ENCODE peak calls at places on chromosomes 2 and 18, in eight cellular contexts. A is nephron progenitor cell, I is astrocyte, U is cardiac fibroblast, B is hepatocyte, S is upper lobe of right lung, G is OCI-LY7, Q is keratinocyte. T is an unnamed sample.
A peak's percentile ranks its signal among the peaks of the same experiment; 100 is the strongest.

GRCh38 chr2:19577668-19578067 is 219.2 kb upstream of the OSR1 start:
- DNase-seq in A (no peak), U (peak; percentile 53), S (no peak), G (no peak), B (no peak), Q (peak; percentile 5), I (peak; percentile 58), T (no peak)

GRCh38 chr2:209426432-209426831 is 2.6 kb downstream of the MAP2 start:
- DNase-seq in S (no peak), B (no peak), I (peak; percentile 51), Q (no peak), A (no peak), G (no peak), U (peak; percentile 47), T (no peak)

GRCh38 chr2:59425292-59425691 is 1128.2 kb downstream of the BCL11A start:
- DNase-seq in I (no peak), B (no peak), G (no peak), U (no peak), S (no peak), Q (no peak), A (no peak), T (no peak)

GRCh38 chr2:49812730-49813129 is 658.4 kb upstream of the FSHR start:
- DNase-seq in S (no peak), G (no peak), Q (no peak), I (no peak), B (no peak), A (no peak), U (no peak), T (no peak)

GRCh38 chr2:221444106-221444505 is 128.0 kb downstream of the EPHA4 start:
- DNase-seq in Q (no peak), U (peak; percentile 49), G (no peak), I (peak; percentile 89), A (no peak), S (no peak), B (no peak), T (no peak)

GRCh38 chr2:149166958-149167810 is 128.7 kb downstream of the LYPD6B start:
- DNase-seq in B (peak; percentile 24), U (no peak), I (no peak), G (peak; percentile 38), Q (peak; percentile 59), S (no peak), A (no peak), T (no peak)

GRCh38 chr2:59029058-59029457 is 787.9 kb upstream of the FANCL start:
- DNase-seq in Q (no peak), B (no peak), S (no peak), U (no peak), I (no peak), G (no peak), A (no peak), T (no peak)

GRCh38 chr2:173978447-173978846 is 13.3 kb upstream of the SP3 start:
- DNase-seq in B (no peak), Q (no peak), A (no peak), S (no peak), G (no peak), I (no peak), U (peak; percentile 41), T (no peak)

GRCh38 chr18:8847066-8847755 is 141.9 kb downstream of the MTCL1 start:
- DNase-seq in A (no peak), S (no peak), I (peak; percentile 72), U (peak; percentile 13), G (no peak), Q (no peak), B (no peak), T (no peak)

GRCh38 chr2:120899799-120900198 is 164.1 kb downstream of the GLI2 start:
- DNase-seq in Q (no peak), A (no peak), G (no peak), U (no peak), S (no peak), B (no peak), I (no peak), T (no peak)
- TF ChIP-seq CTCF in Q (no peak), A (no peak), G (no peak), U (no peak), S (no peak), B (peak; percentile 13), I (no peak), T (no peak)

DNA sequence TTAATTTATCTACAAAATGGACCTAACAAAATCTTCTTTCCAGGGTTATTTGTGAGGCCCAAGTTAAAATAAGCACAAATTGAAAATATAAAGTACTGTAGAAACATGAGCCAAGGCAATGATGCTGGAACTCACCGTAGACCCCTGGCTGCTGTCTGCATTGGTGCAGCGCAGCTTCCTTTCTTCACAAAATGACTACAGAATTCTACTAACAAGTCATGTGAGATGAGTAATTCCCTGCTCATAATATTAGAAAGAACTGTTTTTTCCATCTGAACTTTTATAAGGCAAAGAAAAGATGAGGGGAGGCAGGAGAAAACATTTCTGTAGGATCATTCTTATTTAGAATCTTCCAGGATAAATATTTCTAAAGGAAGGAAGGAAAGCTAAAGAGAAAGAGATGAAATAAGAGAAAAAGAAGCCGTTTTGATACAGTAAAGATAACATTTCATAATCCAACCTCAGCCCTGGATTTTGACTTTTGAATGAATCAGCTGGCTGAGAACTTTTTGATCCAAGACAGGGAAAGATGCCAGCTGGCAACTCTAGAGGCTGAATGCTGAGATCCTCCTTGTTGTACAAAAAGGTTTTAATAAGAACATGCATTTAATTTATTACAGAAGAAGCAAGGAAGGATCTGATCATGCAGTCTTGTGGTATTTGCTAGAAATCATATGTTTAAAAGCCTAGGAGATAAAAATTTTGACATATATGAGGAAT is 183.9 kb upstream of the KLHL14 start:
- DNase-seq in U (peak; percentile 75), G (peak; percentile 10), S (no peak), A (no peak), B (peak; percentile 13), I (peak; percentile 71), Q (no peak), T (no peak)
- TF ChIP-seq CTCF in U (peak; percentile 63), G (peak; percentile 30), S (no peak), A (peak; percentile 30), B (peak; percentile 38), I (peak; percentile 62), Q (no peak), T (no peak)

DNA sequence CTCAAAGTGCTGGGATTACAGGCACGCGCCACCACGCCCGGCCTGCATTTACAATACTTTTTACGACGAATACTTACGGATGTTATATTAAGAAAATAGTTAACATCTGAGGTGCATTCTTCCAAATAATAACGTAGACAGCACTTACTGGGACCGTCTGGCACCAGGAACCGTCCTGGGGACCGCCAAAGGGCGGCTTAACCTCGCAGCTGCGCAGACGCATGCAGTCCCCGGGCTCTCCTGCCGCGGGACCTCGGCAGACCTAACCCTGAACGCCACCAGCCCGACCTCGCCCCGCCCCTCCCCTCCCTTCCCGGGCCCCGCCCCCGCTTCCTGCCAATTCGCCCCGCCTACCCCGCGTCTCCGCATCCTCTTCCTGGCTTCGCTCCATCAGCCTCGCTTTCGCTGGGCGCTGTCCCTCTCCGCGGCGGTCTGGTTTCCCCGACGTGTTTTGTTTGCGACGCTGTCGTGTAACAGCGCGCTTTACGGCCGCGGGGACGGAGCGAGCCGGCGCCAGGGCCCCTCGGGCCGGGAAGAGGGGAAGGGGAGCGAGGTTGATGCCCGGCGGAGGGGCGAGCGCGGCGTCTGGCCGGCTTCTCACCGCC is at the start of gene CNOT11:
- DNase-seq in A (peak; percentile 99), S (peak; percentile 100), U (peak; percentile 99), Q (peak; percentile 76), I (peak; percentile 93), G (peak; percentile 99), B (peak; percentile 99), T (peak; percentile 99)
- TF ChIP-seq CTCF in A (no peak), S (no peak), U (no peak), Q (no peak), I (no peak), G (no peak), B (no peak), T (no peak)

GRCh38 chr2:70748002-70748779 is 19.8 kb downstream of the ADD2 start:
- DNase-seq in A (no peak), G (no peak), I (no peak), U (no peak), Q (no peak), S (no peak), B (no peak), T (no peak)
- TF ChIP-seq CTCF in A (no peak), G (no peak), I (no peak), U (no peak), Q (peak; percentile 25), S (no peak), B (no peak), T (no peak)

GRCh38 chr2:219679041-219679440 is 51.6 kb downstream of the SLC4A3 start:
- DNase-seq in U (no peak), S (no peak), I (no peak), B (no peak), A (no peak), Q (no peak), G (no peak), T (no peak)

GRCh38 chr2:219676586-219676985 is 49.2 kb downstream of the SLC4A3 start:
- DNase-seq in Q (no peak), U (no peak), A (no peak), S (no peak), B (no peak), G (no peak), I (peak; percentile 44), T (no peak)

GRCh38 chr2:219679571-219679970 is 52.1 kb downstream of the SLC4A3 start:
- DNase-seq in G (no peak), A (no peak), U (no peak), S (no peak), I (no peak), Q (no peak), B (no peak), T (no peak)

GRCh38 chr2:219684721-219685689 is 57.6 kb downstream of the SLC4A3 start:
- DNase-seq in I (peak; percentile 33), S (peak; percentile 86), G (peak; percentile 54), B (peak; percentile 87), Q (peak; percentile 74), A (peak; percentile 53), U (peak; percentile 86), T (no peak)

DNA sequence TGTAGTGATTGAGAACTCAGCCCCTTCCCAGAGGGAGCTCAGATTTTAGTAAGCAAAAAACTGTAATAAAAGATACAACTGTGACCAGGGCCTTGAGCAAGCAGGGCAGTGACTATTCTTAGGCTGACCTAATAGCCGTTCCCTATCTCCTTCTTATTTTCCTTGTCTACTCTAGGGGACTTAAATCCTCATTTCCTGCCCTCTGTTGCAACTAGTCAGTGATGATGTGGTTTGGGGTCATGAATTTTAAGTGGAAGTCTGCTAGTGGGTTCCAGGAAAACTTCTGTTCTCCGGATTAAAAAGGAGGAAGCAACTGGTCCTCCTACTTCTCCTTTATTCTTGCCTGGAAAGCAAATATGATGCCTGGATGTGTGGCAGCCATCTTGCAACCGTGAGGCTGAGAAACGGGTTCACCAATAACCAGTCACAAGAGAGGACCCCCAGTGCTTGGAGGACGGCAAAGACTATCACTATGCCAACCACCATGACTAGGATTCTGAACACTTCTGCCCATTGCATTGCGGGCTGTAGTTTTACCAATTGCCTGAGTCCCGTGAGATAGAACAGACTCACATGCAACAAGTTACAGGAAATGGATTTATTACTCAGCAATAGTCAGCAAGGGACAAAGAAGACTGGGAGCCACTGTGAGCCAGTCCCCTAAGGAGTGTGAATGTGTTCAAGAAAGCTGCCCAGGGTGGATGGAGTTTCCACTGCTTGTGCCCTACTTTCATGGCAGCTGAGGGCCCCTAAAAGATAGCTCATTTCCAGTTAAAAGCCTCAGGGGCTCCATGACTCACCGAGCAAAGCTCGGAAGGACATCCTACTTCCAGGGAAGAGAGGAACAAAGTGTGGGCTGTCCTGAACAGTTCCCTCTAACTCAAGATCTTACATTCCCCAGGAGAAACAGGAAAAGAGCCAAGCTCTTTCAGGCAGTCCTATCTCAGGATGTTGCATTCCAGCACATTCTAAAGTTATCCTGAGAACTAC is 54.2 kb downstream of the SLC4A3 start:
- DNase-seq in U (peak; percentile 57), G (no peak), Q (no peak), B (no peak), A (no peak), S (no peak), I (peak; percentile 69), T (no peak)
- TF ChIP-seq CTCF in U (no peak), G (no peak), Q (no peak), B (no peak), A (no peak), S (no peak), I (no peak), T (no peak)

GRCh38 chr2:108417254-108417653 is 31.8 kb upstream of the GCC2 start:
- DNase-seq in B (no peak), S (no peak), U (no peak), I (no peak), A (no peak), Q (no peak), G (peak; percentile 17), T (no peak)
- TF ChIP-seq CTCF in B (peak; percentile 6), S (peak; percentile 7), U (no peak), I (no peak), A (no peak), Q (no peak), G (peak; percentile 33), T (no peak)

T was measured in glutamatergic neuron.